ENCODE peak calls at places on chromosomes 1 and 21, in six cellular contexts. S, G, O, A, P and T are unnamed samples.

GRCh38 chr1:81519987-81520386 is 280.7 kb upstream of the ADGRL2 start:
- DNase-seq in S (no peak), G (no peak), O (no peak), A (no peak), P (no peak), T (no peak)

GRCh38 chr1:95118019-95118499 is 904 bp downstream of the TLCD4 start:
- DNase-seq in S (peak), G (peak), O (no peak), A (peak), P (no peak), T (peak)

GRCh38 chr1:9510130-9510529 is 29.1 kb upstream of the SLC25A33 start:
- DNase-seq in S (no peak), G (no peak), O (no peak), A (no peak), P (no peak), T (no peak)

GRCh38 chr1:6801998-6802397 is 16.7 kb downstream of the CAMTA1 start:
- DNase-seq in S (no peak), G (no peak), O (no peak), A (no peak), P (no peak), T (no peak)

GRCh38 chr21:45283611-45284455 is 3.9 kb downstream of the POFUT2 start:
- DNase-seq in S (no peak), G (no peak), O (no peak), A (no peak), P (no peak), T (no peak)

GRCh38 chr21:28734522-28735175 is 258.0 kb downstream of the LTN1 start:
- DNase-seq in S (no peak), G (no peak), O (no peak), A (no peak), P (no peak), T (no peak)

GRCh38 chr1:66183386-66183785 is 350.6 kb upstream of the SGIP1 start:
- DNase-seq in S (no peak), G (no peak), O (no peak), A (no peak), P (no peak), T (no peak)

GRCh38 chr1:5933676-5934057 is 58.6 kb downstream of the NPHP4 start:
- DNase-seq in S (no peak), G (no peak), O (no peak), A (no peak), P (no peak), T (no peak)

GRCh38 chr1:24995121-24995520 is 65.0 kb upstream of the RUNX3 start:
- DNase-seq in S (no peak), G (no peak), O (no peak), A (no peak), P (no peak), T (no peak)

GRCh38 chr1:61192666-61193325 is 110.4 kb downstream of the NFIA start:
- DNase-seq in S (no peak), G (no peak), O (no peak), A (no peak), P (no peak), T (no peak)

GRCh38 chr1:181094813-181095212 is 6.3 kb downstream of the IER5 start:
- DNase-seq in S (no peak), G (no peak), O (no peak), A (no peak), P (no peak), T (no peak)

GRCh38 chr1:165306543-165307434 is 49.7 kb downstream of the LMX1A start:
- DNase-seq in S (no peak), G (no peak), O (no peak), A (no peak), P (no peak), T (no peak)

GRCh38 chr1:17718136-17718535 is 37.0 kb upstream of the ACTL8 start:
- DNase-seq in S (no peak), G (no peak), O (no peak), A (no peak), P (no peak), T (no peak)

GRCh38 chr1:30903343-30904034 is 5.1 kb downstream of the SDC3 start:
- DNase-seq in S (no peak), G (no peak), O (no peak), A (no peak), P (no peak), T (no peak)

GRCh38 chr1:160578175-160578693 is 1.1 kb downstream of the CD84 start:
- DNase-seq in S (no peak), G (no peak), O (no peak), A (no peak), P (no peak), T (peak)

GRCh38 chr1:23554481-23555224 is 4.6 kb downstream of the ID3 start:
- DNase-seq in S (peak), G (peak), O (peak), A (peak), P (no peak), T (peak)